ENCODE peak calls at places on chromosomes 5 and 9, in eight cellular contexts. One of them, this sample, is unnamed.

GRCh38 chr5:39169081-39169480 is 50.3 kb downstream of the FYB1 start:
- DNase-seq in brain microvascular endothelial cell: peak; percentile 65
- DNase-seq in breast epithelium: no peak
- DNase-seq in neuronal stem cell: no peak
- DNase-seq in pancreas: no peak
- DNase-seq in GM23338: no peak
- DNase-seq in right lobe of liver: no peak
- DNase-seq in WERI-Rb-1: no peak
- DNase-seq in this sample: no peak

GRCh38 chr5:178404987-178405386 is 172.4 kb upstream of the PHYKPL start:
- DNase-seq in brain microvascular endothelial cell: no peak
- DNase-seq in breast epithelium: no peak
- DNase-seq in GM23338: no peak
- DNase-seq in pancreas: no peak
- DNase-seq in neuronal stem cell: no peak
- DNase-seq in WERI-Rb-1: no peak
- DNase-seq in right lobe of liver: no peak
- DNase-seq in this sample: no peak

GRCh38 chr5:51986733-51987132 is 603.5 kb downstream of the ISL1 start:
- DNase-seq in breast epithelium: no peak
- DNase-seq in right lobe of liver: no peak
- DNase-seq in WERI-Rb-1: no peak
- DNase-seq in GM23338: no peak
- DNase-seq in brain microvascular endothelial cell: no peak
- DNase-seq in neuronal stem cell: no peak
- DNase-seq in pancreas: no peak
- DNase-seq in this sample: no peak

GRCh38 chr5:159448-160172 is 31.7 kb upstream of the LRRC14B start:
- DNase-seq in brain microvascular endothelial cell: peak; percentile 83
- DNase-seq in pancreas: no peak
- DNase-seq in right lobe of liver: peak; percentile 31
- DNase-seq in GM23338: no peak
- DNase-seq in WERI-Rb-1: no peak
- DNase-seq in neuronal stem cell: no peak
- DNase-seq in breast epithelium: no peak
- DNase-seq in this sample: no peak

GRCh38 chr9:135230386-135230765 is 142.9 kb downstream of the OLFM1 start:
- DNase-seq in GM23338: no peak
- DNase-seq in brain microvascular endothelial cell: no peak
- DNase-seq in right lobe of liver: no peak
- DNase-seq in pancreas: peak; percentile 12
- DNase-seq in neuronal stem cell: no peak
- DNase-seq in WERI-Rb-1: no peak
- DNase-seq in breast epithelium: no peak
- DNase-seq in this sample: no peak

GRCh38 chr9:15158019-15158418 is 149.0 kb downstream of the TTC39B start:
- DNase-seq in brain microvascular endothelial cell: no peak
- DNase-seq in WERI-Rb-1: no peak
- DNase-seq in GM23338: no peak
- DNase-seq in right lobe of liver: no peak
- DNase-seq in pancreas: no peak
- DNase-seq in breast epithelium: no peak
- DNase-seq in neuronal stem cell: no peak
- DNase-seq in this sample: no peak

GRCh38 chr5:59746261-59746765 is 147.2 kb downstream of the PDE4D start:
- DNase-seq in WERI-Rb-1: peak; percentile 70
- DNase-seq in neuronal stem cell: no peak
- DNase-seq in brain microvascular endothelial cell: peak; percentile 74
- DNase-seq in pancreas: no peak
- DNase-seq in breast epithelium: no peak
- DNase-seq in right lobe of liver: no peak
- DNase-seq in GM23338: no peak
- DNase-seq in this sample: no peak

GRCh38 chr9:35690447-35691324 is 961 bp upstream of the TPM2 start:
- DNase-seq in right lobe of liver: peak; percentile 68
- DNase-seq in neuronal stem cell: peak; percentile 47
- DNase-seq in WERI-Rb-1: peak; percentile 56
- DNase-seq in breast epithelium: peak; percentile 81
- DNase-seq in brain microvascular endothelial cell: peak; percentile 79
- DNase-seq in pancreas: peak; percentile 73
- DNase-seq in GM23338: peak; percentile 76
- DNase-seq in this sample: peak; percentile 85

GRCh38 chr5:37112383-37112991 is 136.7 kb downstream of the CPLANE1 start:
- DNase-seq in WERI-Rb-1: no peak
- DNase-seq in breast epithelium: no peak
- DNase-seq in right lobe of liver: no peak
- DNase-seq in neuronal stem cell: no peak
- DNase-seq in pancreas: no peak
- DNase-seq in GM23338: no peak
- DNase-seq in brain microvascular endothelial cell: no peak
- DNase-seq in this sample: no peak
- H3K36me3 ChIP-seq in WERI-Rb-1: peaks cover 40% of the 10 kb centered on the region
- H3K36me3 ChIP-seq in breast epithelium: peaks cover 2% of the 10 kb centered on the region
- H3K36me3 ChIP-seq in right lobe of liver: no peaks in the 10 kb centered on the region
- H3K36me3 ChIP-seq in neuronal stem cell: peaks cover 2% of the 10 kb centered on the region
- H3K36me3 ChIP-seq in pancreas: peaks cover 7% of the 10 kb centered on the region
- H3K36me3 ChIP-seq in GM23338: no peaks in the 10 kb centered on the region
- H3K36me3 ChIP-seq in brain microvascular endothelial cell: peaks cover 7% of the 10 kb centered on the region
- H3K36me3 ChIP-seq in this sample: no peaks in the 10 kb centered on the region

GRCh38 chr9:95449016-95449415 is 67.8 kb downstream of the PTCH1 start:
- DNase-seq in GM23338: no peak
- DNase-seq in neuronal stem cell: no peak
- DNase-seq in WERI-Rb-1: no peak
- DNase-seq in pancreas: no peak
- DNase-seq in brain microvascular endothelial cell: no peak
- DNase-seq in right lobe of liver: no peak
- DNase-seq in breast epithelium: no peak
- DNase-seq in this sample: no peak

GRCh38 chr9:95447660-95448420 is 68.9 kb downstream of the PTCH1 start:
- DNase-seq in brain microvascular endothelial cell: no peak
- DNase-seq in pancreas: no peak
- DNase-seq in right lobe of liver: no peak
- DNase-seq in WERI-Rb-1: no peak
- DNase-seq in GM23338: peak; percentile 49
- DNase-seq in neuronal stem cell: no peak
- DNase-seq in breast epithelium: no peak
- DNase-seq in this sample: no peak

GRCh38 chr9:95452176-95452575 is 64.6 kb downstream of the PTCH1 start:
- DNase-seq in GM23338: no peak
- DNase-seq in right lobe of liver: no peak
- DNase-seq in WERI-Rb-1: no peak
- DNase-seq in brain microvascular endothelial cell: no peak
- DNase-seq in breast epithelium: no peak
- DNase-seq in neuronal stem cell: no peak
- DNase-seq in pancreas: no peak
- DNase-seq in this sample: no peak

GRCh38 chr9:95446984-95447383 is 69.8 kb downstream of the PTCH1 start:
- DNase-seq in right lobe of liver: no peak
- DNase-seq in pancreas: no peak
- DNase-seq in breast epithelium: no peak
- DNase-seq in neuronal stem cell: no peak
- DNase-seq in WERI-Rb-1: no peak
- DNase-seq in brain microvascular endothelial cell: no peak
- DNase-seq in GM23338: no peak
- DNase-seq in this sample: no peak

DNA sequence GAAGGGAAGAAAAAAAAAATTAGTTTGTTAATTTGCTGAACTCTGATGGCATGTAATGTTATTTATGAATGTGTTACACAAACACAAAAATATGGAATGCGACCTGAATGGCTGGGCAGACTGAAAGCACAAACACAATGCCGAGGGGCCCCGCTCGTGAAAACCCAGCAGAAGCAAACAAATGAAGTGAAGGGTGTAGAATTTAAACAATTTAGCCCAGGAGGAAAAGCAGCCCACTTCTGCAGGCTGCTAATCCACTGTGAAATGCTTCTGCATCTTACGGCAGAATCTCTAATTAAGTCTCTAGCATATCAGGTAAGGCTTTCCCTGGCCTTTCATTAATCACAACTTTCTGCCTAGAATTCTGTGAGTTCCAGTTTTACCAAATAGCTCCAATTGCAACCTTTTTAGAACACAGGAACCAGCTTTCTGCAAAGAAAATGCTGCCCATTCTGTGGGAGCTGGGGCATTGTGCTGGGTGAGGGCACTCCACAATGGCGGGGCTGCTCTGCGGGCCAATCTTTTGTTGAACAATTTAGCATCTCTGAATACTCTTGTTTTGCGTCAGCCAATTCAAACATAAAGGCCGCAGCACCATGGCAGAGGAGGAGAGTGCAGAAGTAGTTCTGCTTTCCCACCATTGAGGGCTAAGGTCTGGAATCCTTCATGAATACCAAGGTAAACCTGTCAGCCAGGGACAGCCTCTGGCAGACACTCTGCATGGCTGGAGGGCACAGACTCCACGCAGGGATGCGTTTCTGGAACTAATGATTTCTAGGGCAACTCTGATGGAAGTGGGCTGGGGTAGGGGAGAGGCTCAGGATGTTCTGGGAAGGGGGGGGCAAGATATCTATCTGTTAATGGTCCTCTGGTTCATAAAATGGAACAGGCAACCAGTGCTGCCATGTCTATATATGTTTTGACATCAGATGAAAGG is 66.3 kb downstream of the PTCH1 start:
- DNase-seq in WERI-Rb-1: no peak
- DNase-seq in neuronal stem cell: peak; percentile 63
- DNase-seq in GM23338: peak; percentile 18
- DNase-seq in pancreas: no peak
- DNase-seq in brain microvascular endothelial cell: no peak
- DNase-seq in right lobe of liver: no peak
- DNase-seq in breast epithelium: no peak
- DNase-seq in this sample: no peak
- H3K36me3 ChIP-seq in WERI-Rb-1: peaks cover 89% of the 10 kb centered on the region
- H3K36me3 ChIP-seq in neuronal stem cell: peaks cover 31% of the 10 kb centered on the region
- H3K36me3 ChIP-seq in GM23338: peaks cover 41% of the 10 kb centered on the region
- H3K36me3 ChIP-seq in pancreas: peaks cover 60% of the 10 kb centered on the region
- H3K36me3 ChIP-seq in brain microvascular endothelial cell: no peaks in the 10 kb centered on the region
- H3K36me3 ChIP-seq in right lobe of liver: no peaks in the 10 kb centered on the region
- H3K36me3 ChIP-seq in breast epithelium: peaks cover 10% of the 10 kb centered on the region
- H3K36me3 ChIP-seq in this sample: no peaks in the 10 kb centered on the region

GRCh38 chr9:111450114-111450513 is 34.1 kb downstream of the ECPAS start:
- DNase-seq in brain microvascular endothelial cell: no peak
- DNase-seq in neuronal stem cell: no peak
- DNase-seq in right lobe of liver: no peak
- DNase-seq in GM23338: no peak
- DNase-seq in pancreas: no peak
- DNase-seq in breast epithelium: no peak
- DNase-seq in WERI-Rb-1: no peak
- DNase-seq in this sample: no peak

GRCh38 chr9:111449705-111450104 is 34.5 kb downstream of the ECPAS start:
- DNase-seq in right lobe of liver: no peak
- DNase-seq in GM23338: no peak
- DNase-seq in brain microvascular endothelial cell: no peak
- DNase-seq in breast epithelium: no peak
- DNase-seq in neuronal stem cell: no peak
- DNase-seq in WERI-Rb-1: no peak
- DNase-seq in pancreas: no peak
- DNase-seq in this sample: no peak

GRCh38 chr9:111455638-111456037 is 28.5 kb downstream of the ECPAS start:
- DNase-seq in WERI-Rb-1: no peak
- DNase-seq in right lobe of liver: no peak
- DNase-seq in GM23338: no peak
- DNase-seq in neuronal stem cell: no peak
- DNase-seq in pancreas: no peak
- DNase-seq in brain microvascular endothelial cell: no peak
- DNase-seq in breast epithelium: no peak
- DNase-seq in this sample: no peak

GRCh38 chr9:111454751-111455150 is 29.4 kb downstream of the ECPAS start:
- DNase-seq in right lobe of liver: no peak
- DNase-seq in breast epithelium: no peak
- DNase-seq in neuronal stem cell: no peak
- DNase-seq in pancreas: no peak
- DNase-seq in GM23338: no peak
- DNase-seq in WERI-Rb-1: no peak
- DNase-seq in brain microvascular endothelial cell: no peak
- DNase-seq in this sample: no peak

DNA sequence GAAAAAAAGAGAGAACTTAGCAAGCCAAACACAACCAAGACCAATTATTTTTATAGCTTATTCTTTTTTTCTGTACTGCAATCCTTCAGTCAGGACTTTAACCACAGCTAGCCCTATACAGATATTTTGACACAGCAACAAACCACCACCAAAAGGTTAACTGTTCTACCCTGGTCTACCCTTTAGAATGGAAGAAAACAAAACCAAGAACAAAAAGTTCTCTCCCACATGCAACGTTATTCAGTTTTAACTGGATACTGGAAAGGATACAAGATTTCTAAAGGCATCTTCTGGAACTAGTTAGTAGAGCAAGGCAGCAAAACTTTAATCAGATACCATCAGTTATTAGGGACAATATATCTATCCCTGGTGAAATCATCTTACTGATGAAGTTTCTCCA is 32.6 kb downstream of the ECPAS start:
- DNase-seq in GM23338: no peak
- DNase-seq in WERI-Rb-1: no peak
- DNase-seq in right lobe of liver: no peak
- DNase-seq in pancreas: no peak
- DNase-seq in neuronal stem cell: no peak
- DNase-seq in breast epithelium: no peak
- DNase-seq in brain microvascular endothelial cell: no peak
- DNase-seq in this sample: no peak
- H3K36me3 ChIP-seq in GM23338: peaks cover under 1% of the 10 kb centered on the region
- H3K36me3 ChIP-seq in WERI-Rb-1: peaks cover 9% of the 10 kb centered on the region
- H3K36me3 ChIP-seq in right lobe of liver: no peaks in the 10 kb centered on the region
- H3K36me3 ChIP-seq in pancreas: no peaks in the 10 kb centered on the region
- H3K36me3 ChIP-seq in neuronal stem cell: peaks cover 2% of the 10 kb centered on the region
- H3K36me3 ChIP-seq in breast epithelium: no peaks in the 10 kb centered on the region
- H3K36me3 ChIP-seq in brain microvascular endothelial cell: peaks cover 2% of the 10 kb centered on the region
- H3K36me3 ChIP-seq in this sample: no peaks in the 10 kb centered on the region

GRCh38 chr9:33273972-33274328 is 9.1 kb downstream of the CHMP5 start:
- DNase-seq in pancreas: no peak
- DNase-seq in right lobe of liver: no peak
- DNase-seq in breast epithelium: no peak
- DNase-seq in neuronal stem cell: no peak
- DNase-seq in GM23338: no peak
- DNase-seq in brain microvascular endothelial cell: no peak
- DNase-seq in WERI-Rb-1: no peak
- DNase-seq in this sample: no peak

GRCh38 chr9:33272061-33272460 is 7.2 kb downstream of the CHMP5 start:
- DNase-seq in neuronal stem cell: no peak
- DNase-seq in pancreas: no peak
- DNase-seq in brain microvascular endothelial cell: no peak
- DNase-seq in breast epithelium: no peak
- DNase-seq in right lobe of liver: no peak
- DNase-seq in WERI-Rb-1: no peak
- DNase-seq in GM23338: no peak
- DNase-seq in this sample: no peak

GRCh38 chr9:33267368-33267767 is 2.5 kb downstream of the CHMP5 start:
- DNase-seq in WERI-Rb-1: no peak
- DNase-seq in breast epithelium: no peak
- DNase-seq in right lobe of liver: no peak
- DNase-seq in brain microvascular endothelial cell: no peak
- DNase-seq in GM23338: no peak
- DNase-seq in pancreas: no peak
- DNase-seq in neuronal stem cell: no peak
- DNase-seq in this sample: no peak

GRCh38 chr9:33273266-33273971 is 8.6 kb downstream of the CHMP5 start:
- DNase-seq in right lobe of liver: no peak
- DNase-seq in breast epithelium: no peak
- DNase-seq in brain microvascular endothelial cell: no peak
- DNase-seq in pancreas: no peak
- DNase-seq in neuronal stem cell: no peak
- DNase-seq in WERI-Rb-1: no peak
- DNase-seq in GM23338: no peak
- DNase-seq in this sample: no peak

DNA sequence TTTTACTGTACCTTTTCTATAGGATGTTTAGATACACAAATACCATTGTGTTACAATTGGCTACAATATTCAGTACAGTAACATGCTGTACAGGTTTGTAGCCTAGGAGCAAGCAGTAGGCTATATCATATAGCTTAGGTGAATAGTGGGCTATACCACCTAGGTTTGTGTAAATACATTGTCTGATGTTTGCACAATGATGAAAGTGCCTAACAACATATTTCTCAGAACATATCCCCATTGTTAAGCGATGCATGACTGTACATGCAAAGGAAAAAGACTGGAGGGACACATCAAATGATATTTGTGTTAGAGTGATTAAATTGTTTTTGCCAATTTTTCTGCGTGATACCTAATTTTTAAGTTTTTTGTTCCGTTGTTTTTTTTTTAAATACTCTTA is 5.3 kb downstream of the CHMP5 start:
- DNase-seq in WERI-Rb-1: no peak
- DNase-seq in breast epithelium: no peak
- DNase-seq in brain microvascular endothelial cell: no peak
- DNase-seq in GM23338: no peak
- DNase-seq in right lobe of liver: no peak
- DNase-seq in neuronal stem cell: no peak
- DNase-seq in pancreas: no peak
- DNase-seq in this sample: no peak
- H3K36me3 ChIP-seq in WERI-Rb-1: peaks cover 65% of the 10 kb centered on the region
- H3K36me3 ChIP-seq in breast epithelium: peaks cover 7% of the 10 kb centered on the region
- H3K36me3 ChIP-seq in brain microvascular endothelial cell: peaks cover 44% of the 10 kb centered on the region
- H3K36me3 ChIP-seq in GM23338: peaks cover 41% of the 10 kb centered on the region
- H3K36me3 ChIP-seq in right lobe of liver: no peaks in the 10 kb centered on the region
- H3K36me3 ChIP-seq in neuronal stem cell: peaks cover 14% of the 10 kb centered on the region
- H3K36me3 ChIP-seq in pancreas: peaks cover 66% of the 10 kb centered on the region
- H3K36me3 ChIP-seq in this sample: no peaks in the 10 kb centered on the region